ENCODE peak calls at places on chromosomes 13 and 19, in seven cellular contexts. E is GM10248; D is stimulated activated CD8-positive, alpha-beta memory T cell treated with anti-CD3 and anti-CD28 coated beads, Interleukin-4, amount 100 ng/mL, for 4 hours; J is HEK293T; F is fibroblast of lung; W is heart right ventricle; Y is naive B cell. A is an unnamed sample.

GRCh38 chr13:58712191-58712590 is 1080.6 kb downstream of the PCDH17 start:
- DNase-seq in E (no peak), D (no peak), J (no peak), F (no peak), W (no peak), Y (no peak), A (peak)

GRCh38 chr19:49614096-49614857 is 23.3 kb downstream of the PRR12 start:
- DNase-seq in E (no peak), D (no peak), J (no peak), F (peak), W (no peak), Y (no peak), A (peak)

GRCh38 chr19:3805859-3806258 is 19.7 kb upstream of the MATK start:
- DNase-seq in E (no peak), D (no peak), J (no peak), F (no peak), W (no peak), Y (no peak), A (no peak)

GRCh38 chr13:91136806-91137205 is 210.7 kb upstream of the MIR17HG start:
- DNase-seq in E (no peak), D (no peak), J (no peak), F (peak), W (no peak), Y (no peak), A (no peak)

GRCh38 chr13:49935171-49936084 is 712 bp downstream of the SPRYD7 start:
- DNase-seq in E (peak), D (peak), J (peak), F (peak), W (no peak), Y (no peak), A (peak)

GRCh38 chr13:39877134-39877533 is 221.7 kb downstream of the COG6 start:
- DNase-seq in E (no peak), D (no peak), J (no peak), F (no peak), W (no peak), Y (no peak), A (no peak)

GRCh38 chr13:41299316-41300094 is 11.6 kb upstream of the NAA16 start:
- DNase-seq in E (no peak), D (no peak), J (no peak), F (no peak), W (no peak), Y (no peak), A (no peak)

GRCh38 chr19:48896191-48896720 is 2.3 kb downstream of the TULP2 start:
- DNase-seq in E (peak), D (no peak), J (peak), F (peak), W (peak), Y (peak), A (no peak)

GRCh38 chr13:37748913-37749312 is 120.7 kb downstream of the TRPC4 start:
- DNase-seq in E (no peak), D (no peak), J (no peak), F (no peak), W (no peak), Y (no peak), A (no peak)

GRCh38 chr19:39408392-39409206 is 2.0 kb downstream of the ZFP36 start:
- DNase-seq in E (no peak), D (no peak), J (no peak), F (peak), W (no peak), Y (no peak), A (no peak)

GRCh38 chr19:8310342-8311055 is 2.3 kb upstream of the CD320 start:
- DNase-seq in E (no peak), D (no peak), J (no peak), F (no peak), W (no peak), Y (no peak), A (no peak)

GRCh38 chr19:38142176-38143035 is 81.6 kb downstream of the DPF1 start:
- DNase-seq in E (peak), D (peak), J (peak), F (peak), W (peak), Y (no peak), A (peak)

GRCh38 chr13:110533771-110534670 is 27.5 kb downstream of the RAB20 start:
- DNase-seq in E (no peak), D (no peak), J (no peak), F (no peak), W (no peak), Y (no peak), A (no peak)

GRCh38 chr13:85260896-85261295 is 538.3 kb downstream of the SLITRK6 start:
- DNase-seq in E (no peak), D (no peak), J (no peak), F (no peak), W (no peak), Y (no peak), A (no peak)

GRCh38 chr19:47357788-47358680 is 8.9 kb downstream of the DHX34 start:
- DNase-seq in E (no peak), D (no peak), J (no peak), F (no peak), W (no peak), Y (no peak), A (no peak)

GRCh38 chr13:91609353-91609752 is 210.9 kb downstream of the GPC5 start:
- DNase-seq in E (no peak), D (no peak), J (peak), F (peak), W (no peak), Y (no peak), A (no peak)

GRCh38 chr19:49440439-49441209 is 703 bp downstream of the SLC17A7 start:
- DNase-seq in E (no peak), D (no peak), J (no peak), F (no peak), W (no peak), Y (no peak), A (no peak)

GRCh38 chr19:18167975-18168645 is 5.5 kb upstream of the IFI30 start:
- DNase-seq in E (peak), D (no peak), J (peak), F (no peak), W (peak), Y (peak), A (peak)

GRCh38 chr19:40141546-40141945 is 49.7 kb upstream of the MAP3K10 start:
- DNase-seq in E (no peak), D (no peak), J (no peak), F (peak), W (no peak), Y (no peak), A (no peak)

GRCh38 chr13:75222031-75222430 is 259.9 kb downstream of the TBC1D4 start:
- DNase-seq in E (no peak), D (no peak), J (no peak), F (peak), W (no peak), Y (no peak), A (no peak)

GRCh38 chr13:98576963-98577822 is at the start of gene STK24:
- DNase-seq in E (peak), D (no peak), J (peak), F (peak), W (peak), Y (peak), A (peak)

GRCh38 chr13:59364508-59365187 is 799.1 kb downstream of the DIAPH3 start:
- DNase-seq in E (no peak), D (no peak), J (peak), F (no peak), W (no peak), Y (no peak), A (no peak)

GRCh38 chr19:41428481-41428859 is 1.3 kb upstream of the B3GNT8 start:
- DNase-seq in E (no peak), D (no peak), J (no peak), F (no peak), W (no peak), Y (no peak), A (no peak)

GRCh38 chr13:113557013-113557412 is 27.5 kb upstream of the TFDP1 start:
- DNase-seq in E (no peak), D (no peak), J (no peak), F (no peak), W (no peak), Y (no peak), A (no peak)

GRCh38 chr19:55676384-55676783 is 1.4 kb downstream of the EPN1 start:
- DNase-seq in E (no peak), D (no peak), J (no peak), F (no peak), W (no peak), Y (no peak), A (no peak)

GRCh38 chr19:39845621-39846175 is 481 bp downstream of the FBL start:
- DNase-seq in E (no peak), D (no peak), J (peak), F (no peak), W (no peak), Y (no peak), A (peak)

GRCh38 chr19:58000677-58001076 is 1.9 kb downstream of the ZNF606 start:
- DNase-seq in E (no peak), D (no peak), J (no peak), F (no peak), W (no peak), Y (no peak), A (no peak)

GRCh38 chr13:25574437-25575426 is 203.0 kb downstream of the ATP8A2 start:
- DNase-seq in E (peak), D (peak), J (peak), F (peak), W (peak), Y (peak), A (peak)

GRCh38 chr13:94860981-94861407 is 148.6 kb upstream of the SOX21 start:
- DNase-seq in E (no peak), D (no peak), J (no peak), F (peak), W (no peak), Y (no peak), A (no peak)

GRCh38 chr19:46599716-46600392 is 1.3 kb upstream of the CALM3 start:
- DNase-seq in E (peak), D (no peak), J (no peak), F (no peak), W (no peak), Y (no peak), A (no peak)

GRCh38 chr13:100588350-100589177 is at the start of gene GGACT:
- DNase-seq in E (peak), D (peak), J (peak), F (peak), W (peak), Y (peak), A (peak)

GRCh38 chr13:30872195-30872594 is 33.9 kb upstream of the MEDAG start:
- DNase-seq in E (peak), D (no peak), J (no peak), F (no peak), W (no peak), Y (no peak), A (no peak)

GRCh38 chr13:42007844-42008243 is 40.6 kb upstream of the DGKH start:
- DNase-seq in E (no peak), D (no peak), J (no peak), F (peak), W (no peak), Y (no peak), A (no peak)

GRCh38 chr13:39956036-39956435 is 300.6 kb downstream of the COG6 start:
- DNase-seq in E (peak), D (no peak), J (no peak), F (no peak), W (no peak), Y (peak), A (no peak)

GRCh38 chr19:46355234-46355990 is 8.5 kb downstream of the PPP5C start:
- DNase-seq in E (peak), D (no peak), J (no peak), F (no peak), W (no peak), Y (no peak), A (no peak)

GRCh38 chr19:58468216-58468839 is 1.4 kb downstream of the ZNF324 start:
- DNase-seq in E (no peak), D (no peak), J (no peak), F (no peak), W (no peak), Y (no peak), A (no peak)

GRCh38 chr13:35716644-35717170 is 240.2 kb upstream of the MAB21L1 start:
- DNase-seq in E (no peak), D (no peak), J (no peak), F (no peak), W (no peak), Y (no peak), A (no peak)

GRCh38 chr19:16185925-16186234 is 670 bp downstream of the FAM32A start:
- DNase-seq in E (peak), D (no peak), J (peak), F (no peak), W (no peak), Y (peak), A (peak)

GRCh38 chr19:46783670-46784069 is 4.7 kb downstream of the SLC1A5 start:
- DNase-seq in E (peak), D (no peak), J (no peak), F (no peak), W (no peak), Y (no peak), A (no peak)